ENCODE peak calls at places on chromosomes 16 and 17, in seven cellular contexts. D, X, H, R, T, Y and Q are unnamed samples.

GRCh38 chr17:44546711-44547606 is 10.3 kb upstream of the FZD2 start:
- DNase-seq in D (peak), X (no peak), H (peak), T (no peak), Y (no peak), R (no peak), Q (no peak)

GRCh38 chr17:75601057-75601987 is 13.7 kb downstream of the MYO15B start:
- DNase-seq in X (no peak), D (peak), Y (peak), H (no peak), T (no peak), R (peak), Q (peak)

GRCh38 chr16:6656760-6657159 is 675.9 kb upstream of the RBFOX1 start:
- DNase-seq in X (no peak), R (no peak), D (no peak), Y (no peak), H (no peak), T (no peak), Q (no peak)

GRCh38 chr17:42438600-42439567 is 15.8 kb upstream of the CAVIN1 start:
- DNase-seq in Y (no peak), D (peak), R (peak), T (no peak), X (no peak), H (no peak), Q (no peak)

GRCh38 chr17:66952031-66952524 is 12.4 kb upstream of the CACNG4 start:
- DNase-seq in T (peak), H (peak), X (no peak), R (peak), Y (no peak), D (peak), Q (no peak)

GRCh38 chr16:81530296-81530721 is 85.7 kb downstream of the CMIP start:
- DNase-seq in R (no peak), D (no peak), T (no peak), X (peak), Y (no peak), H (no peak), Q (no peak)

GRCh38 chr17:45129426-45129939 is 2.8 kb downstream of the PLCD3 start:
- DNase-seq in X (no peak), H (peak), R (no peak), Y (peak), T (no peak), D (peak), Q (no peak)

GRCh38 chr17:61364463-61364846 is 35.2 kb upstream of the TBX2 start:
- DNase-seq in Y (no peak), H (no peak), T (no peak), X (no peak), D (no peak), R (no peak), Q (no peak)

GRCh38 chr16:5841934-5842333 is 744.3 kb upstream of the EEF2KMT start:
- DNase-seq in H (no peak), Y (no peak), R (no peak), T (no peak), X (no peak), D (no peak), Q (no peak)

GRCh38 chr17:74444406-74444805 is 12.5 kb downstream of the GPRC5C start:
- DNase-seq in Y (peak), X (no peak), H (peak), D (no peak), R (no peak), T (no peak), Q (no peak)

GRCh38 chr16:30764816-30765465 is 2.8 kb downstream of the RNF40 start:
- DNase-seq in T (no peak), X (peak), D (no peak), R (no peak), Y (peak), H (peak), Q (no peak)

GRCh38 chr17:29835438-29836351 is 94.3 kb downstream of the SSH2 start:
- DNase-seq in D (peak), X (no peak), H (peak), Y (no peak), T (no peak), R (peak), Q (no peak)

GRCh38 chr17:35930211-35931065 is at the start of gene RDM1:
- DNase-seq in X (no peak), R (peak), H (peak), D (peak), Y (peak), T (peak), Q (peak)

GRCh38 chr17:73589096-73589980 is 54.9 kb downstream of the SDK2 start:
- DNase-seq in D (no peak), X (no peak), Y (no peak), T (no peak), H (no peak), R (no peak), Q (no peak)

GRCh38 chr17:29624586-29624985 is 1.9 kb upstream of the CORO6 start:
- DNase-seq in T (no peak), R (no peak), Y (no peak), H (peak), X (no peak), D (no peak), Q (no peak)

GRCh38 chr17:2054740-2055493 is at the start of gene HIC1:
- DNase-seq in H (peak), D (peak), R (peak), X (no peak), T (no peak), Y (peak), Q (peak)

GRCh38 chr17:48113201-48113676 is 5.7 kb downstream of the SNX11 start:
- DNase-seq in Y (no peak), R (no peak), D (no peak), X (no peak), T (no peak), H (no peak), Q (peak)

GRCh38 chr17:78557598-78558039 is 19.6 kb downstream of the DNAH17 start:
- DNase-seq in X (no peak), Y (no peak), T (no peak), H (peak), R (no peak), D (peak), Q (no peak)

GRCh38 chr16:31063843-31064611 is 10.0 kb downstream of the ZNF668 start:
- DNase-seq in R (no peak), X (no peak), T (no peak), H (peak), Y (no peak), D (no peak), Q (no peak)

GRCh38 chr17:2853111-2853721 is 57.0 kb downstream of the RAP1GAP2 start:
- DNase-seq in Y (peak), D (peak), R (peak), T (no peak), X (no peak), H (peak), Q (peak)

GRCh38 chr17:413706-414440 is 61.3 kb upstream of the RPH3AL start:
- DNase-seq in Y (no peak), D (no peak), X (no peak), T (no peak), H (no peak), R (no peak), Q (no peak)

GRCh38 chr16:50666658-50667496 is 14.2 kb downstream of the SNX20 start:
- DNase-seq in R (peak), T (no peak), D (no peak), Y (no peak), X (no peak), H (no peak), Q (no peak)

GRCh38 chr17:78118801-78119241 is 9.7 kb downstream of the TMC6 start:
- DNase-seq in Y (no peak), H (peak), R (no peak), X (no peak), T (no peak), D (no peak), Q (no peak)

GRCh38 chr17:72926171-72926570 is 166.3 kb downstream of the SLC39A11 start:
- DNase-seq in X (no peak), H (no peak), D (no peak), Y (no peak), R (no peak), T (no peak), Q (no peak)

GRCh38 chr17:50163846-50164696 is 1.7 kb upstream of the SGCA start:
- DNase-seq in T (no peak), X (no peak), H (no peak), D (no peak), Y (peak), R (no peak), Q (no peak)

GRCh38 chr17:49763735-49764558 is at the start of gene FAM117A:
- DNase-seq in X (peak), H (peak), T (peak), Y (peak), R (peak), D (peak), Q (peak)

GRCh38 chr17:45413498-45413923 is 19.2 kb downstream of the ARHGAP27 start:
- DNase-seq in X (no peak), Y (peak), T (no peak), H (peak), R (no peak), D (no peak), Q (no peak)

GRCh38 chr16:1990336-1991134 is 765 bp downstream of the SYNGR3 start:
- DNase-seq in D (no peak), T (no peak), R (peak), Y (no peak), X (no peak), H (no peak), Q (peak)

GRCh38 chr17:48002920-48003685 is 32.2 kb downstream of the CDK5RAP3 start:
- DNase-seq in H (no peak), X (no peak), Y (no peak), D (no peak), T (no peak), R (peak), Q (no peak)

GRCh38 chr16:88759245-88759975 is 25.6 kb downstream of the PIEZO1 start:
- DNase-seq in D (no peak), T (no peak), X (no peak), R (peak), H (no peak), Y (no peak), Q (no peak)
- TF ChIP-seq CTCF in D (no peak), T (no peak), X (no peak), R (no peak), H (no peak), Y (no peak), Q (no peak)

GRCh38 chr16:66696669-66697630 is at the start of gene CMTM4:
- DNase-seq in T (no peak), D (peak), Y (peak), R (peak), H (peak), X (peak), Q (peak)
- TF ChIP-seq CTCF in T (peak), D (no peak), Y (peak), R (no peak), H (no peak), X (peak), Q (no peak)

DNA sequence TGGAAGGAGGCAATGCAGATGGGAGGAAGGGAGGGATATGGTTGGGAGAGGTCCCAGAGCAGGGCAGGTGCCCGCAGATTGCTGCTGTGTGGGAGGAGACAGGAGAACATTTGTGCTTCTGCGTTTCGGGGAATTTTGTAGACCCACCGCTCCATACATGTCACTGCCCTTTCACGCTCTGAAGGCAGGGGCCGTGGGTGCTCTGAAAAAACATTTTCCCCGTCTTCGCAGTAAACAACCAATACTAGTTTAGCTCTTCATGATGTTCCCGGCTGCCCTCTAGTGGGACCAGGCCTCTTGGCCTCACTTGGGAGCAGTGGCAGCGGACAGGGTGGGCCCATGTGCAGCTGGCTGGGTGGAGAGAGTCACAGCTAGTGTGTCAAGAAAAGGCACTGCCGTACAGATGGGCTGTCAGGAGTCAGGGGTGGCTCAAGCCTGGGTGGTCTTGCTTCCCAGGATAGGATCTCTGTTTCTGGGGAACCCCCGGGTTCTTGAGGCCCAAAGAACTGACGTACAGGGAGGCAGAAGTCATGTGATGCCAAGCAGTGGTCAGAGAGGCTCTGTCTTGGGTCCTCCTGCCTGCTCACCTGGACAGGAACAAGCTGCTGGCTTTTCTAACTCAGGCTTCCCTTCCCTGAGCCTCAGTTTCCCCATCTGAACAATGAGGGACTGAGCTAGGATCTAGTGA is 46.5 kb upstream of the CPNE2 start:
- DNase-seq in X (peak), D (peak), R (peak), H (peak), Y (peak), T (no peak), Q (peak)
- TF ChIP-seq CTCF in X (peak), D (peak), R (peak), H (peak), Y (peak), T (peak), Q (no peak)

DNA sequence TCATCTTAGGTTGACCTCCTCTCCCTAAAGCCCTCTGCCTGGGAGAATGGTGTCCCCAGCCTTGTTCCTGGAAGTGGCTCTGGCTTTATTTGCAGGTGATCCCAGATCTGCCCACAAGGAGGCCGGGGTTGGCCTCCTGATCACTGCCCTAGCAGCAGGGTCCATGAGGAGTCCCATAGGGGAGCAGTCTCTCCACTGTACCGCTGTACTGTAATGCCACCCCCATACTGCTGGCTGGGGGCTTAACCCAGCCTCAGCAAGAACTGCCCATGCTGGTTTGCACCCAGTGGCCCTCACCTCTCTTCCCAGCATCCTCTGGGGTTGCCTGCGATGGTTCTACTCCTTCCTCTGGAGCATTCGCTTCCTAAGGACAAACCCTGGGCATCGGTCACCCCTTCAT is 39.1 kb downstream of the PSME3IP1 start:
- DNase-seq in H (peak), X (no peak), R (peak), Y (no peak), D (no peak), T (no peak), Q (no peak)
- TF ChIP-seq CTCF in H (peak), X (no peak), R (peak), Y (peak), D (peak), T (peak), Q (no peak)

GRCh38 chr16:89620406-89620841 is 7.0 kb downstream of the DPEP1 start:
- DNase-seq in X (no peak), Y (no peak), H (no peak), R (no peak), T (no peak), D (no peak), Q (no peak)

GRCh38 chr16:89621136-89621697 is 7.8 kb downstream of the DPEP1 start:
- DNase-seq in Y (no peak), H (no peak), X (no peak), R (no peak), T (no peak), D (no peak), Q (no peak)

GRCh38 chr16:89621698-89622409 is 8.4 kb downstream of the DPEP1 start:
- DNase-seq in Y (no peak), X (no peak), T (no peak), R (no peak), H (no peak), D (no peak), Q (no peak)

GRCh38 chr16:89624775-89625761 is 11.6 kb downstream of the DPEP1 start:
- DNase-seq in R (no peak), X (no peak), H (no peak), Y (no peak), D (no peak), T (no peak), Q (no peak)

GRCh38 chr16:89623511-89624232 is 10.2 kb downstream of the DPEP1 start:
- DNase-seq in H (peak), T (no peak), R (no peak), D (peak), X (no peak), Y (no peak), Q (no peak)
- TF ChIP-seq CTCF in H (no peak), T (no peak), R (no peak), D (no peak), X (no peak), Y (no peak), Q (no peak)

GRCh38 chr17:37557482-37557881 is 51.7 kb downstream of the SYNRG start:
- DNase-seq in D (no peak), Y (no peak), R (no peak), H (no peak), T (no peak), X (no peak), Q (no peak)
- TF ChIP-seq CTCF in D (no peak), Y (no peak), R (no peak), H (no peak), T (no peak), X (no peak), Q (no peak)

GRCh38 chr17:6831662-6832263 is at the start of gene TEKT1:
- DNase-seq in X (peak), Y (peak), H (peak), T (peak), R (peak), D (peak), Q (peak)

GRCh38 chr17:6830383-6830986 is 1.0 kb downstream of the TEKT1 start:
- DNase-seq in H (peak), D (no peak), T (no peak), Y (no peak), R (no peak), X (no peak), Q (no peak)
- TF ChIP-seq CTCF in H (no peak), D (no peak), T (no peak), Y (no peak), R (no peak), X (no peak), Q (no peak)

GRCh38 chr17:32116937-32117336 is 25.4 kb upstream of the RHOT1 start:
- DNase-seq in Y (no peak), H (no peak), X (no peak), R (no peak), D (no peak), T (no peak), Q (no peak)

GRCh38 chr17:32112416-32112815 is 29.9 kb upstream of the RHOT1 start:
- DNase-seq in D (no peak), T (no peak), Y (no peak), X (no peak), R (no peak), H (no peak), Q (no peak)

GRCh38 chr17:32114536-32114935 is 27.8 kb upstream of the RHOT1 start:
- DNase-seq in H (no peak), D (no peak), R (no peak), X (no peak), Y (no peak), T (no peak), Q (no peak)

GRCh38 chr17:32110596-32110995 is 31.7 kb upstream of the RHOT1 start:
- DNase-seq in R (no peak), X (no peak), T (no peak), Y (no peak), H (no peak), D (no peak), Q (no peak)

DNA sequence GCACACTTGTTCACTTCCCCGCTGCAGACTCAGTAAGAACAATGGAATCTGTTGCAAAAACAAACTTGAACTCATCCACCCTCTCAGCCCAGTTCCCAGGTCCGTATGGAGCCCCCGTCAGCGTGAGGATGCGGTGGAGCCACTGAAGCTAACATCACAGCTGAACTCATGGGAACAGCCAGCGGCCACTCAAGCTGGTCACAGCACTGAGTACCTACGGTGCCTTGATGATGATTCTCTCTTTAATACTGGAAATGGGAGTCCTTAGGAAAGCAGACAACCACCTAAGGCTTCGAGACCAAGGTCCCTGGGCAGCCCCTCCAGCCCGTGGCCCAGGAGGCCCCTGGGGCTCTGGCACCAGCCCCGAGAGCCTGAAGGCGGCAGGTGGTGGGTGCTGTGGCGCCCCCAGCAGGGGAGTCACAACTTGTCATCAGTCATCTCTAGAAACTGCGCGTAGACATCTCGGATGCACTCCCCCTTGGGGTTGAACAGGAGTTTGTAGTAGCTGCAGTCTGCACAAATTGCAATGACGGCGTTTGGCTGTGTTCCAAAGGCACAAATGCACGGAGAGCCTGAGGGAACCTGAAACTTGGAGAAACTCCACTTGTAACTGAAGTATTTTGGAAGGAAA is 31.0 kb upstream of the RHOT1 start:
- DNase-seq in X (no peak), D (no peak), R (peak), H (peak), T (peak), Y (peak), Q (no peak)
- TF ChIP-seq CTCF in X (peak), D (peak), R (peak), H (peak), T (peak), Y (peak), Q (no peak)

DNA sequence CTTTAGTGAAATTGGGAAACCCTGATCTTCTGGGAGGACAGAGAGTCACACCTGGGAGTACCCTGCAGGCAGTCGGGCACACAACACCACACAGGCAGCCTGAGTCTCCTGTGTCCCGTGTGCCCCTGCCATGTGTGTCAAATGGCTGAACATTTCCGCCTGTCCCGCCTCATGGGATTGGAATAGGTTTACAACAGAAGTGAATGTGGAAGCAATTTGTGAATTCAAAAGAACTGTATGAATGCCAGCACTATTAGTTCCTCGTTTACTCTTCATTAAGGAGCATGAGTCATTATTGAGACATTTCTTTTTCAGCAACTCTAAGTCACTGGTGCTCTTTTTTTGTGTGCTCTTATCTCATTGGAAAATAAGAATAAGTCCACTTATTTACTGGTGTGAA is 226.5 kb downstream of the PMP22 start:
- DNase-seq in R (no peak), H (no peak), D (peak), T (peak), X (no peak), Y (no peak), Q (no peak)
- TF ChIP-seq CTCF in R (no peak), H (no peak), D (peak), T (no peak), X (no peak), Y (no peak), Q (no peak)